ENCODE peak calls at places on chromosome 18, in five cellular contexts. One of them, this sample, is unnamed.

GRCh38 chr18:11668441-11669169 is 20.5 kb upstream of the GNAL start:
- DNase-seq in HepG2: no peak
- DNase-seq in stomach: no peak
- DNase-seq in breast epithelium: no peak
- DNase-seq in spleen: no peak
- DNase-seq in this sample: no peak

GRCh38 chr18:24443870-24444269 is 16.6 kb upstream of the HRH4 start:
- DNase-seq in breast epithelium: no peak
- DNase-seq in spleen: no peak
- DNase-seq in HepG2: no peak
- DNase-seq in stomach: no peak
- DNase-seq in this sample: no peak

GRCh38 chr18:45617284-45617683 is 2.0 kb downstream of the SLC14A2 start:
- DNase-seq in breast epithelium: no peak
- DNase-seq in HepG2: no peak
- DNase-seq in stomach: peak
- DNase-seq in spleen: no peak
- DNase-seq in this sample: peak

GRCh38 chr18:79248495-79249078 is 147.1 kb upstream of the NFATC1 start:
- DNase-seq in stomach: no peak
- DNase-seq in HepG2: no peak
- DNase-seq in breast epithelium: no peak
- DNase-seq in spleen: no peak
- DNase-seq in this sample: no peak

GRCh38 chr18:44927127-44927849 is 246.6 kb downstream of the SETBP1 start:
- DNase-seq in spleen: no peak
- DNase-seq in stomach: no peak
- DNase-seq in HepG2: no peak
- DNase-seq in breast epithelium: no peak
- DNase-seq in this sample: no peak

GRCh38 chr18:21064347-21064746 is 47.3 kb downstream of the ROCK1 start:
- DNase-seq in stomach: no peak
- DNase-seq in breast epithelium: no peak
- DNase-seq in HepG2: no peak
- DNase-seq in spleen: no peak
- DNase-seq in this sample: no peak

GRCh38 chr18:45357681-45358470 is 257.4 kb upstream of the SLC14A2 start:
- DNase-seq in HepG2: no peak
- DNase-seq in spleen: no peak
- DNase-seq in stomach: no peak
- DNase-seq in breast epithelium: no peak
- DNase-seq in this sample: no peak

GRCh38 chr18:67551146-67551545 is 34.6 kb upstream of the DSEL start:
- DNase-seq in breast epithelium: no peak
- DNase-seq in HepG2: no peak
- DNase-seq in stomach: no peak
- DNase-seq in spleen: no peak
- DNase-seq in this sample: no peak

GRCh38 chr18:28407681-28408080 is 230.8 kb upstream of the CDH2 start:
- DNase-seq in breast epithelium: no peak
- DNase-seq in stomach: no peak
- DNase-seq in HepG2: no peak
- DNase-seq in spleen: no peak
- DNase-seq in this sample: no peak

GRCh38 chr18:55228191-55228590 is 268.9 kb upstream of the CCDC68 start:
- DNase-seq in stomach: no peak
- DNase-seq in spleen: no peak
- DNase-seq in breast epithelium: no peak
- DNase-seq in HepG2: no peak
- DNase-seq in this sample: no peak

GRCh38 chr18:37261988-37262387 is 303.6 kb downstream of the CELF4 start:
- DNase-seq in HepG2: no peak
- DNase-seq in stomach: no peak
- DNase-seq in breast epithelium: no peak
- DNase-seq in spleen: peak
- DNase-seq in this sample: no peak

GRCh38 chr18:50183556-50183955 is 11.4 kb downstream of the MYO5B start:
- DNase-seq in stomach: no peak
- DNase-seq in breast epithelium: no peak
- DNase-seq in HepG2: peak
- DNase-seq in spleen: no peak
- DNase-seq in this sample: no peak

GRCh38 chr18:39448942-39449341 is 1883.3 kb upstream of the CELF4 start:
- DNase-seq in spleen: no peak
- DNase-seq in breast epithelium: no peak
- DNase-seq in stomach: no peak
- DNase-seq in HepG2: no peak
- DNase-seq in this sample: no peak

GRCh38 chr18:55999641-56000040 is 411.6 kb upstream of the TCF4 start:
- DNase-seq in HepG2: no peak
- DNase-seq in spleen: no peak
- DNase-seq in breast epithelium: no peak
- DNase-seq in stomach: no peak
- DNase-seq in this sample: no peak

GRCh38 chr18:7521226-7521856 is 45.8 kb upstream of the PTPRM start:
- DNase-seq in breast epithelium: no peak
- DNase-seq in stomach: no peak
- DNase-seq in spleen: no peak
- DNase-seq in HepG2: no peak
- DNase-seq in this sample: no peak

GRCh38 chr18:28115149-28115550 is 61.8 kb downstream of the CDH2 start:
- DNase-seq in breast epithelium: no peak
- DNase-seq in spleen: no peak
- DNase-seq in HepG2: peak
- DNase-seq in stomach: no peak
- DNase-seq in this sample: no peak

GRCh38 chr18:78514910-78515670 is 464.5 kb upstream of the SALL3 start:
- DNase-seq in spleen: no peak
- DNase-seq in HepG2: no peak
- DNase-seq in breast epithelium: no peak
- DNase-seq in stomach: peak
- DNase-seq in this sample: no peak

GRCh38 chr18:31487251-31488015 is 10.5 kb upstream of the DSG2 start:
- DNase-seq in breast epithelium: no peak
- DNase-seq in HepG2: peak
- DNase-seq in spleen: no peak
- DNase-seq in stomach: no peak
- DNase-seq in this sample: no peak

GRCh38 chr18:36663312-36663711 is 165.5 kb downstream of the TPGS2 start:
- DNase-seq in stomach: no peak
- DNase-seq in HepG2: no peak
- DNase-seq in breast epithelium: no peak
- DNase-seq in spleen: no peak
- DNase-seq in this sample: no peak

GRCh38 chr18:69557246-69557781 is 156.6 kb downstream of the DOK6 start:
- DNase-seq in breast epithelium: no peak
- DNase-seq in stomach: no peak
- DNase-seq in HepG2: no peak
- DNase-seq in spleen: no peak
- DNase-seq in this sample: no peak

GRCh38 chr18:75167759-75168211 is 41.2 kb downstream of the PTGR3 start:
- DNase-seq in spleen: no peak
- DNase-seq in breast epithelium: no peak
- DNase-seq in HepG2: no peak
- DNase-seq in stomach: no peak
- DNase-seq in this sample: no peak

GRCh38 chr18:63677490-63678225 is 16.0 kb upstream of the SERPINB3 start:
- DNase-seq in spleen: no peak
- DNase-seq in HepG2: no peak
- DNase-seq in breast epithelium: no peak
- DNase-seq in stomach: no peak
- DNase-seq in this sample: no peak
- TF ChIP-seq POLR2AphosphoS5 in spleen: no peak
- TF ChIP-seq POLR2AphosphoS5 in HepG2: no peak
- TF ChIP-seq POLR2AphosphoS5 in breast epithelium: no peak
- TF ChIP-seq POLR2AphosphoS5 in stomach: no peak
- TF ChIP-seq POLR2AphosphoS5 in this sample: no peak

GRCh38 chr18:60092073-60092472 is 192.3 kb downstream of the PMAIP1 start:
- DNase-seq in breast epithelium: no peak
- DNase-seq in HepG2: no peak
- DNase-seq in stomach: no peak
- DNase-seq in spleen: no peak
- DNase-seq in this sample: no peak

DNA sequence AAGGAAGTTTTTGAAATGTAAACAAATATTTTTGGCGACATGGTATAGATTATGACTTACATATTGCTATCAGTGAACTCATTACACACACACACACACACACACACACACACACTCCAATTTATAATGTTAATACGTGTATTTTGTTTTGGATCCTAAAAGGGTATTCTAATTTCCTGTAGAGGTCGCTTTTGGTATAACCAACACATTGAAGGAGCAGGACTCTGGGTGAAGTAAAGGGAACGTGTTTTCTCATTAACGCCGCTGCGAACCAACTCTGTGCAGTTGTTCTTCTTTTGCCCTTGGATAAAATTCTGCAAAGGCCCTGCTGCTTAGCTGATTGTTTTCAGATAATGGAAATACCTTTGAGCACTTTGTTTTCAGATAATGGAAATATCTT is 190.4 kb downstream of the PMAIP1 start:
- DNase-seq in spleen: no peak
- DNase-seq in HepG2: no peak
- DNase-seq in stomach: no peak
- DNase-seq in breast epithelium: no peak
- DNase-seq in this sample: no peak
- TF ChIP-seq CTCF in spleen: no peak
- TF ChIP-seq CTCF in HepG2: no peak
- TF ChIP-seq CTCF in stomach: no peak
- TF ChIP-seq CTCF in breast epithelium: no peak
- TF ChIP-seq CTCF in this sample: no peak

GRCh38 chr18:3494569-3494968 is 44.6 kb downstream of the TGIF1 start:
- DNase-seq in spleen: no peak
- DNase-seq in HepG2: no peak
- DNase-seq in breast epithelium: no peak
- DNase-seq in stomach: no peak
- DNase-seq in this sample: no peak

GRCh38 chr18:3492166-3492565 is 42.2 kb downstream of the TGIF1 start:
- DNase-seq in breast epithelium: no peak
- DNase-seq in stomach: no peak
- DNase-seq in spleen: no peak
- DNase-seq in HepG2: no peak
- DNase-seq in this sample: no peak

GRCh38 chr18:3494245-3494526 is 44.2 kb downstream of the TGIF1 start:
- DNase-seq in HepG2: peak
- DNase-seq in stomach: no peak
- DNase-seq in breast epithelium: no peak
- DNase-seq in spleen: no peak
- DNase-seq in this sample: no peak

GRCh38 chr18:3492721-3493120 is 42.7 kb downstream of the TGIF1 start:
- DNase-seq in breast epithelium: no peak
- DNase-seq in spleen: no peak
- DNase-seq in stomach: no peak
- DNase-seq in HepG2: no peak
- DNase-seq in this sample: no peak

DNA sequence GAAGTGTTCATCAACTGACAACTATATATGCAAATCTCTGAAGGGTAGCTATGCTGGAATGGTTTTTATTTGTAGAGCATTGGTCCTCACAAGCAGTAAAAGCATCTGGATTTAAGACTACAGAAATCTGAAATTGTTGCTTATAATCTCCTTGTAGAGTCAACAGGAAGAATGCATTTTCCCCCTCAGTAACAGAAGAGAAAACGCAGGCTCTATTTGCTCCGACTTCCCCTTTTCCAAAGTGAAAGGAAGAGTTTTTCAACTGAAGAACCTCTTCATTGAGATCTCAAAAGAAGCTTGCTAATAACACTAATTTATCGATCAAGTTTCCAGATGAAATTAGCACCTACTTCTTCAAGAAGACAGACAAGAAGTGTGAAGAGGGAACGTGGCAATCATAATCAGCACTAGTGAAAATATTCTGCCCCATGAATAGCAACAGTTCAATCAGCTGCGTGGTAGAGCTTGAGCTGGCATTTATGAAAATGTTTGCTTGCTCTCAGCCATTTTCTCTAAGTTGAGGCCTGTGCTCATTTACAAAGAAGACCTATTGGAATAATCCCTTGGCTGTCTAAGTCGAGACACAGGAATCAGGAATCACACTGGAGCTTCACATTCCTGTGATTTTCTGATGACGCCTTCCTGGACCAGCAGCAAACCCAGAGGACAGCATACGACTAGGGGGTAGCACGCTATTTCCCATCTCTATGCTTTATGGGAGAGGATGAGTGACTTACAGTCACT is 43.7 kb downstream of the TGIF1 start:
- DNase-seq in stomach: no peak
- DNase-seq in HepG2: no peak
- DNase-seq in spleen: no peak
- DNase-seq in breast epithelium: no peak
- DNase-seq in this sample: no peak
- TF ChIP-seq POLR2AphosphoS5 in stomach: no peak
- TF ChIP-seq POLR2AphosphoS5 in HepG2: no peak
- TF ChIP-seq POLR2AphosphoS5 in spleen: no peak
- TF ChIP-seq POLR2AphosphoS5 in breast epithelium: no peak
- TF ChIP-seq POLR2AphosphoS5 in this sample: no peak

DNA sequence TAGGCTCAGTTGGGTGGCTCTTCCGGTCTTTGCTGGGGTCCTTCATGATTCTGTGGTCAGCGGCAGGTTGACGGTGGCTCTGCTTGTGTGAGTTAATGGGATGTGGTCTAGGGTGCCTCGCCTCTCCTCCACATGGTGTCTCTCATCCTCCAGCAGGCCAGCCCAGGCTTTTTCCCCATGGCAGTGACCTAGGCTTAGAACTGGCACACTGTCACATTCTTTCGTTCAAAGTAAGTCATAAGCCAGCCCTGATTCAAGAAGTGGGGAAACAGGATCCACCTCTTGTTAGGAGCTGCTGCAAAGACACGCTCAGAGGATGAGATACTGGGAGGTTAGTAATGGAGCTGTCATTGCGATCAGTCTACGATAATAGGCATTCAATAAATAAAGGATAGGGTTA is 46.0 kb upstream of the CTIF start:
- DNase-seq in breast epithelium: no peak
- DNase-seq in stomach: no peak
- DNase-seq in HepG2: no peak
- DNase-seq in spleen: no peak
- DNase-seq in this sample: no peak
- TF ChIP-seq CTCF in breast epithelium: no peak
- TF ChIP-seq CTCF in stomach: no peak
- TF ChIP-seq CTCF in HepG2: no peak
- TF ChIP-seq CTCF in spleen: no peak
- TF ChIP-seq CTCF in this sample: no peak

DNA sequence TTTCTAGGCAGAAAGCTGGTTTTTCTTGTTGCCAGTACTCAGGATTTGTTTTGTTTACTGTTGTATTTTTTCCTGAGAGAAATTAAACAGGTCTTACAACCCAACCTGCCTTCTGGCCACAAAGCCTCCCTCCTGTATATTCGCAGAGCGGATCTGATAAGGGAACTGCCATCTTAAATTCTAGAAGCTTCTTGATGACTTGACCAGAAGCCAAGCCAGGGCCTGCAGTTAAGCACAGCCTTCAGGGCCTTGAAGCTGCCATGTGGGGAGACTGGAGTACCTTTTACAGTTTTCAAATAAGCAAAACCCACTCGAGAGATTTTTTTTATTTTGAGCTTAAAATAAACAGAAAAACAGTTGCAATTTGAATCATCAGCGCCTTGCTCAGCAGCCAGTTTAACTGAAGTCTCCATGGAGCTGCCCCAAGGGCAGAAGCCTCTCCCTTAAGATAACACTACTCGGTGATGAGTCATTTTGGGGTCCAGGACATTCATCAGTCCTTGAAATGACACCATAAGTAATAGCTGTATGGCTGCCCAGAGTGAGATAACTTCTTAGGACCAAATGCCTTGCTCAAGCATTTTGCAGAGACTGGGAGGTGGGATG is 51.5 kb upstream of the PHLPP1 start:
- DNase-seq in HepG2: no peak
- DNase-seq in stomach: no peak
- DNase-seq in breast epithelium: no peak
- DNase-seq in spleen: no peak
- DNase-seq in this sample: no peak
- TF ChIP-seq POLR2AphosphoS5 in HepG2: no peak
- TF ChIP-seq POLR2AphosphoS5 in stomach: no peak
- TF ChIP-seq POLR2AphosphoS5 in breast epithelium: no peak
- TF ChIP-seq POLR2AphosphoS5 in spleen: no peak
- TF ChIP-seq POLR2AphosphoS5 in this sample: no peak